ENCODE peak calls at places on chromosomes 11 and 22, in ten cellular contexts. B is body of pancreas, R is IMR-90, W is OCI-LY7, N is left ventricle myocardium inferior, D is heart left ventricle, S is left lung, H is suprapubic skin, C is cardiac muscle cell, M is pancreas. O is an unnamed sample.

GRCh38 chr11:11731311-11732083 is 109.7 kb upstream of the GALNT18 start:
- DNase-seq in B (peak; percentile 13), D (no peak), R (peak; percentile 73), W (no peak), C (peak; percentile 21), M (no peak), S (no peak), H (no peak), N (no peak), O (no peak)

GRCh38 chr22:37905534-37906363 is at the start of gene MICALL1:
- DNase-seq in S (peak; percentile 96), M (peak; percentile 92), H (no peak), D (peak; percentile 74), W (peak; percentile 83), N (peak; percentile 76), B (peak; percentile 87), C (peak; percentile 83), R (peak; percentile 67), O (peak; percentile 57)

GRCh38 chr11:73478737-73479347 is 102.6 kb downstream of the RELT start:
- DNase-seq in R (peak; percentile 42), B (peak; percentile 26), N (no peak), W (peak; percentile 21), S (no peak), H (no peak), M (no peak), C (peak; percentile 54), D (no peak), O (no peak)

GRCh38 chr11:117045196-117045595 is 53.0 kb downstream of the SIK3 start:
- DNase-seq in M (no peak), N (no peak), S (no peak), C (peak; percentile 44), D (no peak), R (peak; percentile 61), W (no peak), B (peak; percentile 47), H (no peak), O (no peak)

GRCh38 chr11:33445761-33446161 is 188.6 kb downstream of the HIPK3 start:
- DNase-seq in D (no peak), N (no peak), R (peak; percentile 70), M (no peak), H (no peak), W (peak; percentile 71), S (no peak), C (peak; percentile 7), B (no peak), O (no peak)

GRCh38 chr11:46560300-46561025 is 33.4 kb downstream of the AMBRA1 start:
- DNase-seq in B (no peak), D (no peak), H (no peak), R (peak; percentile 41), C (peak; percentile 55), N (no peak), W (peak; percentile 59), S (no peak), M (no peak), O (no peak)

GRCh38 chr11:13859986-13860385 is 102.5 kb upstream of the SPON1 start:
- DNase-seq in M (no peak), N (no peak), D (no peak), W (peak; percentile 52), H (no peak), B (no peak), S (no peak), R (no peak), C (no peak), O (peak; percentile 45)

GRCh38 chr11:45583981-45584380 is 81.4 kb downstream of the CHST1 start:
- DNase-seq in B (no peak), N (no peak), H (no peak), S (no peak), R (no peak), D (no peak), W (no peak), M (no peak), C (no peak), O (no peak)

GRCh38 chr22:42892571-42893316 is 35.7 kb upstream of the ARFGAP3 start:
- DNase-seq in N (no peak), M (no peak), H (no peak), R (no peak), B (peak; percentile 92), D (peak; percentile 46), W (no peak), C (no peak), S (no peak), O (no peak)

GRCh38 chr11:10246991-10247390 is 47.0 kb downstream of the SBF2 start:
- DNase-seq in W (no peak), D (no peak), B (no peak), R (no peak), M (no peak), H (no peak), S (no peak), N (no peak), C (no peak), O (no peak)

GRCh38 chr11:57162179-57162898 is 19.4 kb upstream of the LRRC55 start:
- DNase-seq in S (no peak), C (no peak), M (no peak), B (no peak), R (no peak), W (no peak), H (no peak), N (no peak), D (no peak), O (no peak)

GRCh38 chr22:23818541-23818940 is 20.3 kb downstream of the DERL3 start:
- DNase-seq in R (no peak), D (no peak), S (peak; percentile 2), H (no peak), W (no peak), M (no peak), B (no peak), C (no peak), N (no peak), O (no peak)
- H3K36me3 ChIP-seq in R (peaks cover 62% of the 10 kb centered on the region), D (peaks cover 95% of the 10 kb centered on the region), S (no peaks in the 10 kb centered on the region), H (peaks cover 83% of the 10 kb centered on the region), W (peaks cover 96% of the 10 kb centered on the region), M (peaks cover 11% of the 10 kb centered on the region), B (no peaks in the 10 kb centered on the region), C (peaks cover 56% of the 10 kb centered on the region), N (peaks cover 75% of the 10 kb centered on the region), O (peaks cover 45% of the 10 kb centered on the region)

GRCh38 chr22:48943567-48944432 is 883.9 kb downstream of the BRD1 start:
- DNase-seq in D (no peak), S (no peak), R (no peak), B (peak; percentile 28), M (peak; percentile 65), H (peak; percentile 40), N (no peak), W (peak; percentile 36), C (no peak), O (no peak)
- TF ChIP-seq CTCF in D (peak; percentile 39), S (no peak), R (no peak), B (peak; percentile 20), M (peak; percentile 19), H (no peak), N (peak; percentile 54), W (peak; percentile 67), C (no peak), O (no peak)

GRCh38 chr11:118688851-118689502 is 9.5 kb upstream of the TREH start:
- DNase-seq in N (no peak), C (no peak), H (no peak), W (no peak), R (no peak), M (peak; percentile 65), D (no peak), B (no peak), S (no peak), O (no peak)
- H3K27ac ChIP-seq in N (peak overlapping the region; percentile 86), C (no peak overlapping the region), H (no peak overlapping the region), W (no peak overlapping the region), R (no peak overlapping the region), M (no peak overlapping the region), D (no peak overlapping the region), B (peak overlapping the region; percentile 81), S (no peak overlapping the region), O (no peak overlapping the region)

DNA sequence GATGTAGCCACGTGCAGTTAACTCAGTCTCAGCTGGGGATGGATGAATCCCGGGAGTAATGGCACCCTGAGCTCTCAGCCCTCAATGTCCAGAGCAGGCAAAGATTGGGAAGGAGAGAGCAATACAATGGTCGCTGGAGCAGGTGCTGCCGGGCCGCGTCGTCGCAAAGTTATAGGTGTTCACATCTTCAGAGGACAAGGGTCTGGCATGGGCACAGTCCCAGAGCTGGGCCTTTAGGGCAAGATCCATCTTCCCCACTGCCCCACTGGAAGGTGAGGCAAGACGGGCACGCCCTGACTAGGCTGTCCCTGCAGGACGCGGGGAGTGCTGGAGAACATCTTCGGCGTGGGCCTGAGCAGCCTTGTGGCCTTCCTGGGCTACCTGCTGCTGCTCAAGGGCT is 7.6 kb downstream of the PCNX3 start:
- DNase-seq in S (no peak), C (no peak), N (no peak), B (no peak), M (no peak), R (no peak), D (no peak), H (no peak), W (no peak), O (no peak)
- H3K36me3 ChIP-seq in S (no peaks in the 10 kb centered on the region), C (peaks cover 31% of the 10 kb centered on the region), N (peaks cover 96% of the 10 kb centered on the region), B (peaks cover 17% of the 10 kb centered on the region), M (peaks cover 41% of the 10 kb centered on the region), R (peaks cover 83% of the 10 kb centered on the region), D (peaks cover 100% of the 10 kb centered on the region), H (peaks cover 97% of the 10 kb centered on the region), W (peaks cover 93% of the 10 kb centered on the region), O (peaks cover 46% of the 10 kb centered on the region)

DNA sequence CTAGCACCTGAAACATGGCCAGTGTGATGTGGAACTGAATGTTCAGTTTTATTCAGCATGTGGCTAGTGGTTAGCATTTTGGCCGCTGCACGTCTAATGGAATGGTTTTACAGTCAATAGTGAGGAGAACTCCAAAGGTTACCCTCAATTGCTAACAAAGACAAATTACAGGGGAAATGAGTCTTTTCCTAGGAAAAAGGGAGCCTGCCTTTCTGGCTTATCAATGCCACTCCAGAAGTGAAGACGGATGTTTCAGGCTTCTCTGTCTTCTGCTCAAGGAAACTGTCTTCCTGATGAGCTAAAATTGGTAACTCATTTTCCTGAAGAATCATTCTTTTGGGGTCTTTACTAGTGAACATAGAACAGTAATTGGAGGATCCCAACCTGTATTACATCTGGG is 84.3 kb upstream of the CRTAM start:
- DNase-seq in C (no peak), N (no peak), R (no peak), H (no peak), M (no peak), D (no peak), B (no peak), W (no peak), S (no peak), O (no peak)
- TF ChIP-seq CTCF in C (no peak), N (no peak), R (no peak), H (no peak), M (no peak), D (no peak), B (no peak), W (no peak), S (no peak), O (no peak)

DNA sequence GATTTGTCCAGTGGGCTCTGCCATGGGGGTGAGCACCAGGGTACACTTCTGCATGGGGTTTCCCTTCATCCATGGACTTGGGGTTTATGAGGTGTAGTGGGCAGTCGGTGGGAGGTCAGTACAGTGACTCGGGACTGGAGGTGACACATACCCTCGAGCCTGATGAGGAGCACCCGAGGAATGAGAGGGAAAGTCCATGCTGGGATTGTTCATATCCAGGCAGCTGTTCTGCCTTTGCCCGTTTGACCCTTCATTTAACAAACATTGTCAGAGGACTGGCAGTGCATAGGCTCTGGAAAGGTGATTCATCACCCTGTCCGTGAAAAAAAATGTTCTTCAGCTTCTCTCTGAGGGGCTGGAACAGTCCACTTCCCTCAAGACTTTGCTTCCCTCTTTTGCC is 2.7 kb downstream of the NAV2 start:
- DNase-seq in H (no peak), C (peak; percentile 56), W (no peak), S (no peak), N (no peak), B (no peak), R (peak; percentile 98), M (no peak), D (peak; percentile 33), O (no peak)
- H3K27ac ChIP-seq in H (peak overlapping the region; percentile 83), C (no peak overlapping the region), W (no peak overlapping the region), S (no peak overlapping the region), N (peak overlapping the region; percentile 97), B (no peak overlapping the region), R (peak overlapping the region; percentile 64), M (no peak overlapping the region), D (peak overlapping the region; percentile 95), O (no peak overlapping the region)